ENCODE peak calls at places on chromosomes 4 and X, in four cellular contexts. X is NCI-H345, T is HTR-8/SVneo, A is GM10248. F is an unnamed sample.

GRCh38 chr4:150145090-150145949 is 67.1 kb downstream of the DCLK2 start:
- DNase-seq in T (no peak), A (no peak), X (no peak), F (no peak)

GRCh38 chrX:16320765-16321355 is 153.6 kb downstream of the MAGEB17 start:
- DNase-seq in T (peak; percentile 13), A (no peak), X (no peak), F (no peak)

GRCh38 chr4:102869569-102870227 is 906 bp downstream of the CISD2 start:
- DNase-seq in A (peak; percentile 25), T (no peak), X (no peak), F (no peak)

GRCh38 chr4:8409271-8410065 is 31.1 kb downstream of the ACOX3 start:
- DNase-seq in T (no peak), X (no peak), A (no peak), F (no peak)

GRCh38 chr4:38105475-38105874 is 145.3 kb downstream of the PTTG2 start:
- DNase-seq in X (peak; percentile 33), A (no peak), T (no peak), F (no peak)

GRCh38 chrX:110402855-110403230 is 44.2 kb downstream of the RTL9 start:
- DNase-seq in X (no peak), T (no peak), A (no peak), F (no peak)

GRCh38 chr4:2263701-2264321 is 1.9 kb upstream of the MXD4 start:
- DNase-seq in X (peak; percentile 34), A (no peak), T (no peak), F (no peak)

GRCh38 chrX:115713465-115713864 is 152.5 kb downstream of the PLS3 start:
- DNase-seq in A (no peak), X (no peak), T (no peak), F (no peak)

GRCh38 chrX:49000640-49001039 is 1.4 kb downstream of the GRIPAP1 start:
- DNase-seq in A (no peak), T (no peak), X (no peak), F (no peak)

F was measured in mesothelial cell of epicardium.